ENCODE peak calls at places on chromosomes 7 and 10, in ten cellular contexts. R is heart right ventricle, V is cardiac muscle cell, Q is sigmoid colon, Y is colonic mucosa, T is ovary, J is GM12864, L is AG09309, O is stomach, B is dorsolateral prefrontal cortex. F is an unnamed sample.

GRCh38 chr10:122554576-122554975 is 6.0 kb upstream of the DMBT1 start:
- DNase-seq in R (no peak), V (no peak), Q (no peak), Y (no peak), T (no peak), J (no peak), L (no peak), O (no peak), B (no peak), F (no peak)

GRCh38 chr7:142847353-142847752 is 7.5 kb upstream of the EPHB6 start:
- DNase-seq in R (no peak), V (no peak), Q (no peak), Y (no peak), T (no peak), J (no peak), L (no peak), O (no peak), B (no peak), F (no peak)

GRCh38 chr7:35704261-35704660 is 9.3 kb upstream of the HERPUD2 start:
- DNase-seq in R (no peak), V (no peak), Q (no peak), Y (no peak), T (no peak), J (no peak), L (no peak), O (no peak), B (no peak), F (no peak)

GRCh38 chr10:29163746-29164145 is 125.1 kb upstream of the LYZL1 start:
- DNase-seq in R (peak; percentile 23), V (peak; percentile 46), Q (no peak), Y (no peak), T (no peak), J (no peak), L (no peak), O (no peak), B (no peak), F (no peak)

GRCh38 chr10:75379234-75379724 is 22.3 kb downstream of the ZNF503 start:
- DNase-seq in R (no peak), V (no peak), Q (no peak), Y (no peak), T (no peak), J (no peak), L (peak; percentile 50), O (no peak), B (no peak), F (no peak)

GRCh38 chr7:29278362-29279070 is 83.9 kb downstream of the CHN2 start:
- DNase-seq in R (no peak), V (no peak), Q (no peak), Y (no peak), T (no peak), J (no peak), L (no peak), O (no peak), B (no peak), F (no peak)

GRCh38 chr10:14839305-14839695 is 1.2 kb downstream of the HSPA14 start:
- DNase-seq in R (no peak), V (peak; percentile 23), Q (no peak), Y (peak; percentile 53), T (no peak), J (no peak), L (no peak), O (no peak), B (no peak), F (no peak)

GRCh38 chr7:13921062-13921461 is 68.4 kb downstream of the ETV1 start:
- DNase-seq in R (no peak), V (no peak), Q (no peak), Y (no peak), T (no peak), J (no peak), L (no peak), O (no peak), B (no peak), F (no peak)

GRCh38 chr10:113331971-113332370 is 220.9 kb upstream of the HABP2 start:
- DNase-seq in R (no peak), V (no peak), Q (no peak), Y (no peak), T (no peak), J (no peak), L (no peak), O (no peak), B (no peak), F (no peak)

GRCh38 chr7:2663121-2663886 is 24.7 kb upstream of the AMZ1 start:
- DNase-seq in R (no peak), V (peak; percentile 23), Q (peak; percentile 73), Y (no peak), T (peak; percentile 91), J (no peak), L (no peak), O (peak; percentile 50), B (no peak), F (no peak)

GRCh38 chr10:93095225-93095624 is 21.5 kb downstream of the CYP26A1 start:
- DNase-seq in R (no peak), V (no peak), Q (no peak), Y (peak; percentile 0), T (no peak), J (no peak), L (no peak), O (no peak), B (no peak), F (no peak)

GRCh38 chr7:146185844-146186243 is 69.2 kb downstream of the CNTNAP2 start:
- DNase-seq in R (no peak), V (peak; percentile 12), Q (no peak), Y (no peak), T (no peak), J (no peak), L (no peak), O (no peak), B (no peak), F (no peak)

GRCh38 chr7:106862317-106863183 is 2.5 kb upstream of the PIK3CG start:
- DNase-seq in R (no peak), V (peak; percentile 55), Q (no peak), Y (no peak), T (no peak), J (no peak), L (peak; percentile 20), O (no peak), B (no peak), F (no peak)

GRCh38 chr10:113232928-113233511 is 283.0 kb downstream of the TCF7L2 start:
- DNase-seq in R (no peak), V (peak; percentile 10), Q (no peak), Y (no peak), T (no peak), J (no peak), L (no peak), O (no peak), B (no peak), F (no peak)

DNA sequence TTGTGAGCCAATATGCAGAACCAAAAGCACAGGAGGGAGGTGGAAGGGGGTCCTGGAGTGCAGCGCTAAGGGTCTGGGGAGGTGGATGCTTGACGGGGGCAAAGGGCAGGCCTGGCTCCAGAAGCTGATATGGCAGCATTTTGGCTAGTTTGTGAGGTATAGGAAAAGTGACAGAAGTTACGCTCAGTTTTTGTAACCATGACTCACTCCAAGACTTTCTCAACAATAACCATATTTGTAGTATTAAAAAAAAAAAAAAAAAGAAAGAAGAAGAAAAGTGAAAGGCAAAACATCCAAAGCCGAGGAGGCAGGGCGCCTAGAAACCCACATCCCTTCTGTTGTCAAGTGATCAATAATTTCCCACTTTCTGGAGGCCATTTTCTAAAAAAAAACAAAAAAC is 92.3 kb downstream of the RNF216 start:
- DNase-seq in R (no peak), V (peak; percentile 71), Q (no peak), Y (no peak), T (no peak), J (no peak), L (no peak), O (no peak), B (no peak), F (no peak)
- H3K4me3 ChIP-seq in R (no peak overlapping the region), V (no peak overlapping the region), Q (no peak overlapping the region), Y (no peak overlapping the region), T (peak overlapping the region; percentile 8), J (no peak overlapping the region), L (no peak overlapping the region), O (no peak overlapping the region), B (no peak overlapping the region), F (no peak overlapping the region)

DNA sequence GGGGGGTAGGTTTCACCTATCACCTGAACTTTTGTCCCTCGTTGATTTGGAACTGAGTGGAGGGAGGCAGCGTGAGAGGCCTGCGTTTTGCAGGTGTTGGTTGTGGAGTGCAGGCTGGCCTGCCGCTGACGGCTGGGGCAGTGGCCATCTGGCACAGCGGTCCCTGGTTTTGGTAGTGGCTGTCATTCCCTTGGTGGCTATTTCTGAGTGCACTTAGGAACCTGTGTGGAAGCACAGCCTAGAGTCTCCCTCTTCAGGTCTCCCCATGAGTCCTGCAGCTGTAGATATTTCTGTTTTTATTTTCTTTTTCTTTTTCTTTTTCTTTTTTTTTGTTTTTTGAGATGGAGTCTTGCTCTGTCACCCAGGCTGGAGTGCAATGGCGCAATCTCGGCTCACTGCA is 129.2 kb downstream of the CUL2 start:
- DNase-seq in R (peak; percentile 48), V (no peak), Q (no peak), Y (no peak), T (no peak), J (no peak), L (no peak), O (no peak), B (no peak), F (no peak)
- TF ChIP-seq CTCF in R (no peak), V (peak; percentile 24), Q (no peak), Y (no peak), T (no peak), J (no peak), L (peak; percentile 48), O (no peak), B (no peak), F (peak; percentile 51)

GRCh38 chr10:119131512-119132240 is 27.8 kb downstream of the DENND10 start:
- DNase-seq in R (no peak), V (peak; percentile 76), Q (peak; percentile 63), Y (peak; percentile 22), T (no peak), J (peak; percentile 51), L (no peak), O (no peak), B (no peak), F (peak; percentile 10)
- H3K4me3 ChIP-seq in R (no peak overlapping the region), V (no peak overlapping the region), Q (peak overlapping the region; percentile 18), Y (peak overlapping the region; percentile 4), T (peak overlapping the region; percentile 21), J (peak overlapping the region; percentile 41), L (no peak overlapping the region), O (peak overlapping the region; percentile 23), B (peak overlapping the region; percentile 23), F (peak overlapping the region; percentile 26)

GRCh38 chr7:41033526-41033925 is 669.4 kb downstream of the INHBA start:
- DNase-seq in R (no peak), V (peak; percentile 11), Q (no peak), Y (no peak), T (no peak), J (no peak), L (no peak), O (no peak), B (no peak), F (no peak)
- TF ChIP-seq CTCF in R (no peak), V (no peak), Q (no peak), Y (no peak), T (no peak), J (no peak), L (no peak), O (no peak), B (no peak), F (no peak)

DNA sequence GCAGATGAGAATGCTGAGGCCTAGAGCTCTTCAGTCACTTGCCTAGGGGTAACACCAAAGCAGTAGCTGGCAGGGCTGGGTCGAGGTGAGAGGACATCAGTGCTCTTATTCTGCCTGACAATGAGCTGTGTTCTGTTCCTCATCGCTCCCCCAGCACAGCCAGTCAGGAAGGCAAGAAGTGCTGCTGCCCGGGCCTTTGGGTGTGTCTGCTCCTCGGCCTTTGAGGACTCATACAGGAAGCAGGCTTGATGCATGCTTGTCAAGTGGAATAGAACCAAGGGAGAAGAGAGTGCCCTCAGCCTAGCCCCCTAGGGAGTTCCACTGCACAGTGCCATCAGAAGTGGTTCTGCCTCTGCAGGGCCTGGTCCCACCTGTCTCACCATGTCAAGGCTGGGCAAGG is 156.4 kb downstream of the RPS24 start:
- DNase-seq in R (no peak), V (no peak), Q (no peak), Y (no peak), T (no peak), J (no peak), L (no peak), O (no peak), B (no peak), F (no peak)
- H3K4me3 ChIP-seq in R (no peak overlapping the region), V (no peak overlapping the region), Q (no peak overlapping the region), Y (no peak overlapping the region), T (no peak overlapping the region), J (no peak overlapping the region), L (no peak overlapping the region), O (no peak overlapping the region), B (no peak overlapping the region), F (no peak overlapping the region)

F was measured in epithelial cell of proximal tubule.